ENCODE peak calls at places on chromosomes 16 and 17, in ten cellular contexts. U is CD8-positive, alpha-beta T cell; B is heart right ventricle; P is thoracic aorta; R is esophagus squamous epithelium; Q is OCI-LY7; A is cardiac muscle cell; X is prostate gland; V is transverse colon; Y is AG09309. N is an unnamed sample.

GRCh38 chr17:69949931-69950330 is 125.1 kb upstream of the KCNJ16 start:
- DNase-seq in U (no peak), B (no peak), P (no peak), R (no peak), Q (no peak), A (no peak), X (no peak), V (no peak), Y (peak; percentile 14), N (no peak)

GRCh38 chr16:52016387-52016786 is 530.6 kb downstream of the TOX3 start:
- DNase-seq in U (no peak), B (no peak), P (no peak), R (no peak), Q (no peak), A (no peak), X (no peak), V (no peak), Y (no peak), N (no peak)

GRCh38 chr17:30368896-30369720 is 9.6 kb upstream of the CPD start:
- DNase-seq in U (no peak), B (no peak), P (no peak), R (no peak), Q (no peak), A (no peak), X (no peak), V (no peak), Y (no peak), N (no peak)

GRCh38 chr17:68514809-68515208 is 2.6 kb downstream of the PRKAR1A start:
- DNase-seq in U (no peak), B (no peak), P (no peak), R (no peak), Q (no peak), A (peak; percentile 93), X (no peak), V (no peak), Y (no peak), N (no peak)

GRCh38 chr17:82282239-82283207 is 9.0 kb upstream of the CSNK1D start:
- DNase-seq in U (no peak), B (no peak), P (no peak), R (no peak), Q (no peak), A (no peak), X (no peak), V (no peak), Y (no peak), N (no peak)

GRCh38 chr16:70772493-70772892 is 28.5 kb downstream of the VAC14 start:
- DNase-seq in U (no peak), B (no peak), P (no peak), R (no peak), Q (no peak), A (peak; percentile 28), X (no peak), V (no peak), Y (no peak), N (no peak)

GRCh38 chr16:19868421-19868820 is 16.2 kb downstream of the GPRC5B start:
- DNase-seq in U (no peak), B (no peak), P (no peak), R (no peak), Q (no peak), A (no peak), X (peak; percentile 20), V (no peak), Y (no peak), N (no peak)

GRCh38 chr16:56610017-56610608 is 1.7 kb downstream of the MT2A start:
- DNase-seq in U (peak; percentile 43), B (no peak), P (no peak), R (no peak), Q (peak; percentile 32), A (peak; percentile 85), X (peak; percentile 49), V (peak; percentile 52), Y (peak; percentile 85), N (no peak)

GRCh38 chr17:56478836-56479447 is 114.6 kb upstream of the NOG start:
- DNase-seq in U (no peak), B (no peak), P (no peak), R (no peak), Q (peak; percentile 21), A (peak; percentile 6), X (no peak), V (no peak), Y (no peak), N (no peak)

GRCh38 chr17:37885136-37885535 is 39.1 kb upstream of the TBC1D3K start:
- DNase-seq in U (no peak), B (no peak), P (no peak), R (no peak), Q (no peak), A (no peak), X (no peak), V (no peak), Y (no peak), N (no peak)

GRCh38 chr17:43905400-43905984 is 1.8 kb downstream of the MPP2 start:
- DNase-seq in U (no peak), B (no peak), P (no peak), R (no peak), Q (no peak), A (no peak), X (no peak), V (no peak), Y (no peak), N (no peak)

GRCh38 chr16:19879241-19879792 is 5.3 kb downstream of the GPRC5B start:
- DNase-seq in U (no peak), B (no peak), P (no peak), R (no peak), Q (no peak), A (no peak), X (peak; percentile 68), V (no peak), Y (no peak), N (peak; percentile 54)

GRCh38 chr17:32261937-32262510 is 3.6 kb upstream of the RHBDL3 start:
- DNase-seq in U (no peak), B (no peak), P (no peak), R (no peak), Q (no peak), A (no peak), X (no peak), V (no peak), Y (no peak), N (no peak)

GRCh38 chr17:32264823-32265191 is 825 bp upstream of the RHBDL3 start:
- DNase-seq in U (no peak), B (no peak), P (no peak), R (no peak), Q (no peak), A (no peak), X (no peak), V (no peak), Y (no peak), N (no peak)

GRCh38 chr17:32265896-32266388 is 310 bp downstream of the RHBDL3 start:
- DNase-seq in U (no peak), B (no peak), P (no peak), R (no peak), Q (no peak), A (no peak), X (no peak), V (no peak), Y (no peak), N (no peak)

GRCh38 chr17:32265192-32265895 is at the start of gene RHBDL3:
- DNase-seq in U (no peak), B (peak; percentile 42), P (no peak), R (no peak), Q (no peak), A (no peak), X (no peak), V (peak; percentile 28), Y (no peak), N (peak; percentile 57)

DNA sequence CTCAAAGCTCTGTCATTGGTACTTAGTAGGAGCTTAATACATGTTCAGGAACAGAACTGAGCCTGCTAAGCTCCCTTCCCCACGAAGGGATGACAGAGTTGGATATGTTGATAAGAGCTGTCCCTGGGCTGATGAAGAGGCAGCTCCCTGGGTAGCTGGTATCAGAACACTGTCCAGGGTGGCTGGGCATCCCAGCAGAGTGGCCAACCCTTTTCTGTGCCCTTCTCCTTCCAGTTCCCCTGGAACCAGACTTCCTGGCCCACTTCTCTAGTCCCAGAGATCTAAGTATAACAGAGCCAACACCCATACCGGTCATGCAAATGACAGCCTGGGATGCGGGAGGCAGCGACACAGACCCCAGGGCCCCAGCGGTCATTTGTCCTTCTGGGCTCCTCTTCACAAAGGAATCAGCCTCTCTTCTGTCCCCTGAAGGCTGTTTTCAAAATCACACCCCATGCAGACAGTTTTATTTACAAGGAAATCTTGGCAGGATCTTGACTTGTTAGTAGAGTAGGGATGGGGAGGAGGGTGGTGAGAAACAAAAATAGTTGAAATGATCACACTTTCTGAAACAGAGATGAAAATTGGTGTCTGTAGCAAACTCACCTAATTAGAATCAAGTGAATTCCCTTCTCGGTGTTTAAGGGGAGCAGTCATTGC is 1.4 kb upstream of the RHBDL3 start:
- DNase-seq in U (no peak), B (no peak), P (no peak), R (no peak), Q (no peak), A (no peak), X (no peak), V (no peak), Y (no peak), N (no peak)
- TF ChIP-seq CTCF in U (no peak), B (no peak), P (no peak), R (no peak), Q (no peak), A (peak; percentile 18), X (no peak), V (no peak), Y (peak; percentile 17), N (no peak)

DNA sequence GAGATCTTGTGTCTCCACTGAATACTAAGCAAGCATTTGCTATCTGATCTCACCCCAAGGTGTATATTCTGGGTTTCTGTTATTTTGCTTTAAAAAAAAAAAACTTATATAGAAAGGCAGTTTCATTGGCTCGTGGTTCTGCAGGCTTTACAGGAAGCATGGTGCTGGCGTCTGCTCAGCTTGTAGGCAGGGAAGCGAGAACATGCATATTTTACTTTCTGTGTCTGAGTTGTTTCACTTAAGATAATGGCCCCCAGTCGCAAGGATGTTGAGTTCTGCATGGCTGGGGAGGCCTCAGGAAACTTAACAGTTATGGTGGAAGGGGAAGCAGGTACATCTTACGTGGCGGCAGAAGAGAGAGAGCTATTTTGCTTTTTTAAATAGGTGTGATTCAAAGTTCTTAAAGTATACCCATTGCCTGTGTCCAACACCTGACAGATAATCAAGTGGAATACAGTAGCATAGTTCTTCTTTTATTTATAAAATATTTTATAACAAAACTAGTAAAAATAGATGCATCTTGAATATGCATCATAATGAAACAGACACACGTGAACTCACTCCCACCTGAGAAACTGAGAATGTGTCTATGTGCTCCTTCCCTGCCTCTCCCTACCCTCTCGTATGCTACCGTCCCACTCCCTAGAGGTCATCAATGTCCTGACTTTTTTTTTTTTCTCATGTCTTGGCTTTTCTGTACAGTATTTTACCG is 15.4 kb upstream of the ARHGAP17 start:
- DNase-seq in U (no peak), B (no peak), P (no peak), R (no peak), Q (peak; percentile 77), A (no peak), X (no peak), V (no peak), Y (no peak), N (no peak)
- H3K4me3 ChIP-seq in U (peak overlapping the region; percentile 54), B (no peak overlapping the region), P (peak overlapping the region; percentile 83), R (peak overlapping the region; percentile 77), Q (peak overlapping the region; percentile 61), A (no peak overlapping the region), X (no peak overlapping the region), V (no peak overlapping the region), Y (no peak overlapping the region), N (no peak overlapping the region)

GRCh38 chr17:18951941-18952842 is at the start of gene SLC5A10:
- DNase-seq in U (no peak), B (no peak), P (no peak), R (no peak), Q (no peak), A (no peak), X (no peak), V (no peak), Y (no peak), N (no peak)
- TF ChIP-seq CTCF in U (no peak), B (no peak), P (no peak), R (no peak), Q (peak; percentile 26), A (peak; percentile 23), X (no peak), V (no peak), Y (peak; percentile 38), N (no peak)

GRCh38 chr16:62638964-62639861 is 603.0 kb upstream of the CDH8 start:
- DNase-seq in U (no peak), B (no peak), P (no peak), R (no peak), Q (no peak), A (no peak), X (no peak), V (no peak), Y (no peak), N (no peak)
- H3K4me3 ChIP-seq in U (no peak overlapping the region), B (no peak overlapping the region), P (no peak overlapping the region), R (no peak overlapping the region), Q (no peak overlapping the region), A (no peak overlapping the region), X (no peak overlapping the region), V (no peak overlapping the region), Y (no peak overlapping the region), N (no peak overlapping the region)